ENCODE peak calls at places on chromosome 7, in eight cellular contexts. One of them, this sample, is unnamed.

GRCh38 chr7:7764515-7765138 is 46.2 kb upstream of the RPA3 start:
- DNase-seq in stimulated activated CD8-positive, alpha-beta memory T cell treated with anti-CD3 and anti-CD28 coated beads, Interleukin-7, amount 100 ng/mL, for 1 hour: no peak
- DNase-seq in NCI-H2081: no peak
- DNase-seq in neural progenitor cell: no peak
- DNase-seq in HTR-8/SVneo: no peak
- DNase-seq in left kidney: no peak
- DNase-seq in CD8-positive, alpha-beta T cell: no peak
- DNase-seq in astrocyte of the spinal cord: no peak
- DNase-seq in this sample: no peak

GRCh38 chr7:8418627-8419245 is 14.7 kb upstream of the NXPH1 start:
- DNase-seq in stimulated activated CD8-positive, alpha-beta memory T cell treated with anti-CD3 and anti-CD28 coated beads, Interleukin-7, amount 100 ng/mL, for 1 hour: no peak
- DNase-seq in NCI-H2081: peak
- DNase-seq in neural progenitor cell: peak
- DNase-seq in HTR-8/SVneo: peak
- DNase-seq in left kidney: peak
- DNase-seq in CD8-positive, alpha-beta T cell: no peak
- DNase-seq in astrocyte of the spinal cord: peak
- DNase-seq in this sample: peak

GRCh38 chr7:148461780-148462179 is 128.8 kb upstream of the C7orf33 start:
- DNase-seq in stimulated activated CD8-positive, alpha-beta memory T cell treated with anti-CD3 and anti-CD28 coated beads, Interleukin-7, amount 100 ng/mL, for 1 hour: no peak
- DNase-seq in NCI-H2081: no peak
- DNase-seq in neural progenitor cell: no peak
- DNase-seq in HTR-8/SVneo: no peak
- DNase-seq in left kidney: no peak
- DNase-seq in CD8-positive, alpha-beta T cell: no peak
- DNase-seq in astrocyte of the spinal cord: no peak
- DNase-seq in this sample: no peak

GRCh38 chr7:155467846-155468821 is 10.2 kb downstream of the EN2 start:
- DNase-seq in stimulated activated CD8-positive, alpha-beta memory T cell treated with anti-CD3 and anti-CD28 coated beads, Interleukin-7, amount 100 ng/mL, for 1 hour: no peak
- DNase-seq in NCI-H2081: no peak
- DNase-seq in neural progenitor cell: peak
- DNase-seq in HTR-8/SVneo: no peak
- DNase-seq in left kidney: peak
- DNase-seq in CD8-positive, alpha-beta T cell: no peak
- DNase-seq in astrocyte of the spinal cord: no peak
- DNase-seq in this sample: no peak

GRCh38 chr7:96786261-96786997 is 76.8 kb upstream of the SEM1 start:
- DNase-seq in stimulated activated CD8-positive, alpha-beta memory T cell treated with anti-CD3 and anti-CD28 coated beads, Interleukin-7, amount 100 ng/mL, for 1 hour: no peak
- DNase-seq in NCI-H2081: peak
- DNase-seq in neural progenitor cell: peak
- DNase-seq in HTR-8/SVneo: no peak
- DNase-seq in left kidney: peak
- DNase-seq in CD8-positive, alpha-beta T cell: no peak
- DNase-seq in astrocyte of the spinal cord: no peak
- DNase-seq in this sample: no peak

GRCh38 chr7:46145412-46145811 is 224.3 kb upstream of the IGFBP3 start:
- DNase-seq in stimulated activated CD8-positive, alpha-beta memory T cell treated with anti-CD3 and anti-CD28 coated beads, Interleukin-7, amount 100 ng/mL, for 1 hour: no peak
- DNase-seq in NCI-H2081: no peak
- DNase-seq in neural progenitor cell: peak
- DNase-seq in HTR-8/SVneo: peak
- DNase-seq in left kidney: peak
- DNase-seq in CD8-positive, alpha-beta T cell: no peak
- DNase-seq in astrocyte of the spinal cord: peak
- DNase-seq in this sample: peak

GRCh38 chr7:40463449-40463848 is 328.6 kb downstream of the SUGCT start:
- DNase-seq in stimulated activated CD8-positive, alpha-beta memory T cell treated with anti-CD3 and anti-CD28 coated beads, Interleukin-7, amount 100 ng/mL, for 1 hour: no peak
- DNase-seq in NCI-H2081: no peak
- DNase-seq in neural progenitor cell: peak
- DNase-seq in HTR-8/SVneo: no peak
- DNase-seq in left kidney: no peak
- DNase-seq in CD8-positive, alpha-beta T cell: no peak
- DNase-seq in astrocyte of the spinal cord: no peak
- DNase-seq in this sample: no peak

GRCh38 chr7:20385121-20385520 is 54.4 kb downstream of the ITGB8 start:
- DNase-seq in stimulated activated CD8-positive, alpha-beta memory T cell treated with anti-CD3 and anti-CD28 coated beads, Interleukin-7, amount 100 ng/mL, for 1 hour: no peak
- DNase-seq in NCI-H2081: no peak
- DNase-seq in neural progenitor cell: no peak
- DNase-seq in HTR-8/SVneo: no peak
- DNase-seq in left kidney: no peak
- DNase-seq in CD8-positive, alpha-beta T cell: no peak
- DNase-seq in astrocyte of the spinal cord: peak
- DNase-seq in this sample: peak

GRCh38 chr7:725223-726005 is 1.1 kb upstream of the DNAAF5 start:
- DNase-seq in stimulated activated CD8-positive, alpha-beta memory T cell treated with anti-CD3 and anti-CD28 coated beads, Interleukin-7, amount 100 ng/mL, for 1 hour: no peak
- DNase-seq in NCI-H2081: no peak
- DNase-seq in neural progenitor cell: no peak
- DNase-seq in HTR-8/SVneo: no peak
- DNase-seq in left kidney: no peak
- DNase-seq in CD8-positive, alpha-beta T cell: no peak
- DNase-seq in astrocyte of the spinal cord: peak
- DNase-seq in this sample: peak

GRCh38 chr7:49860293-49860692 is 86.9 kb downstream of the VWC2 start:
- DNase-seq in stimulated activated CD8-positive, alpha-beta memory T cell treated with anti-CD3 and anti-CD28 coated beads, Interleukin-7, amount 100 ng/mL, for 1 hour: no peak
- DNase-seq in NCI-H2081: no peak
- DNase-seq in neural progenitor cell: no peak
- DNase-seq in HTR-8/SVneo: no peak
- DNase-seq in left kidney: no peak
- DNase-seq in CD8-positive, alpha-beta T cell: no peak
- DNase-seq in astrocyte of the spinal cord: no peak
- DNase-seq in this sample: no peak

GRCh38 chr7:10128748-10129147 is 844.9 kb upstream of the PHF14 start:
- DNase-seq in stimulated activated CD8-positive, alpha-beta memory T cell treated with anti-CD3 and anti-CD28 coated beads, Interleukin-7, amount 100 ng/mL, for 1 hour: no peak
- DNase-seq in NCI-H2081: peak
- DNase-seq in neural progenitor cell: peak
- DNase-seq in HTR-8/SVneo: no peak
- DNase-seq in left kidney: peak
- DNase-seq in CD8-positive, alpha-beta T cell: no peak
- DNase-seq in astrocyte of the spinal cord: peak
- DNase-seq in this sample: no peak